ENCODE peak calls at places on chromosomes 2 and 18, in ten cellular contexts. One of them, this sample, is unnamed.

GRCh38 chr2:124241-124880 is 78.1 kb upstream of the FAM110C start:
- DNase-seq in sigmoid colon: no peak
- DNase-seq in tibial nerve: no peak
- DNase-seq in endothelial cell of umbilical vein: no peak
- DNase-seq in K562: no peak
- DNase-seq in body of pancreas: no peak
- DNase-seq in transverse colon: no peak
- DNase-seq in A549: no peak
- DNase-seq in gastrocnemius medialis: no peak
- DNase-seq in NB4: no peak
- DNase-seq in this sample: no peak

GRCh38 chr2:42812899-42813479 is 20.6 kb upstream of the HAAO start:
- DNase-seq in gastrocnemius medialis: no peak
- DNase-seq in A549: peak
- DNase-seq in sigmoid colon: no peak
- DNase-seq in endothelial cell of umbilical vein: peak
- DNase-seq in NB4: peak
- DNase-seq in tibial nerve: no peak
- DNase-seq in transverse colon: no peak
- DNase-seq in K562: peak
- DNase-seq in body of pancreas: peak
- DNase-seq in this sample: no peak

GRCh38 chr2:42784204-42784880 is 8.0 kb downstream of the HAAO start:
- DNase-seq in sigmoid colon: no peak
- DNase-seq in NB4: no peak
- DNase-seq in transverse colon: no peak
- DNase-seq in gastrocnemius medialis: no peak
- DNase-seq in K562: no peak
- DNase-seq in A549: no peak
- DNase-seq in tibial nerve: no peak
- DNase-seq in body of pancreas: no peak
- DNase-seq in endothelial cell of umbilical vein: no peak
- DNase-seq in this sample: no peak

GRCh38 chr2:107025869-107026380 is 140.0 kb upstream of the ST6GAL2 start:
- DNase-seq in tibial nerve: no peak
- DNase-seq in NB4: no peak
- DNase-seq in transverse colon: peak
- DNase-seq in K562: no peak
- DNase-seq in sigmoid colon: no peak
- DNase-seq in gastrocnemius medialis: no peak
- DNase-seq in A549: peak
- DNase-seq in body of pancreas: no peak
- DNase-seq in endothelial cell of umbilical vein: no peak
- DNase-seq in this sample: no peak

GRCh38 chr2:95077521-95077807 is 44.1 kb downstream of the MRPS5 start:
- DNase-seq in gastrocnemius medialis: no peak
- DNase-seq in tibial nerve: no peak
- DNase-seq in K562: peak
- DNase-seq in body of pancreas: no peak
- DNase-seq in sigmoid colon: no peak
- DNase-seq in endothelial cell of umbilical vein: no peak
- DNase-seq in NB4: peak
- DNase-seq in A549: no peak
- DNase-seq in transverse colon: no peak
- DNase-seq in this sample: no peak

GRCh38 chr18:55420977-55421611 is 166.9 kb downstream of the TCF4 start:
- DNase-seq in gastrocnemius medialis: no peak
- DNase-seq in transverse colon: no peak
- DNase-seq in body of pancreas: no peak
- DNase-seq in endothelial cell of umbilical vein: no peak
- DNase-seq in tibial nerve: no peak
- DNase-seq in sigmoid colon: no peak
- DNase-seq in A549: no peak
- DNase-seq in NB4: no peak
- DNase-seq in K562: no peak
- DNase-seq in this sample: no peak

GRCh38 chr2:217102941-217103340 is 243.1 kb upstream of the TNP1 start:
- DNase-seq in endothelial cell of umbilical vein: no peak
- DNase-seq in body of pancreas: no peak
- DNase-seq in transverse colon: no peak
- DNase-seq in tibial nerve: no peak
- DNase-seq in gastrocnemius medialis: no peak
- DNase-seq in K562: no peak
- DNase-seq in NB4: no peak
- DNase-seq in sigmoid colon: no peak
- DNase-seq in A549: no peak
- DNase-seq in this sample: no peak

GRCh38 chr2:20450201-20451108 is 3.6 kb downstream of the RHOB start:
- DNase-seq in transverse colon: peak
- DNase-seq in K562: no peak
- DNase-seq in gastrocnemius medialis: peak
- DNase-seq in NB4: no peak
- DNase-seq in endothelial cell of umbilical vein: peak
- DNase-seq in body of pancreas: peak
- DNase-seq in tibial nerve: peak
- DNase-seq in A549: no peak
- DNase-seq in sigmoid colon: peak
- DNase-seq in this sample: no peak

GRCh38 chr18:3140342-3140741 is 79.4 kb downstream of the MYOM1 start:
- DNase-seq in endothelial cell of umbilical vein: no peak
- DNase-seq in transverse colon: no peak
- DNase-seq in K562: no peak
- DNase-seq in A549: no peak
- DNase-seq in sigmoid colon: no peak
- DNase-seq in NB4: no peak
- DNase-seq in gastrocnemius medialis: no peak
- DNase-seq in tibial nerve: no peak
- DNase-seq in body of pancreas: no peak
- DNase-seq in this sample: no peak

GRCh38 chr2:222033541-222033940 is 265.3 kb downstream of the PAX3 start:
- DNase-seq in gastrocnemius medialis: no peak
- DNase-seq in body of pancreas: no peak
- DNase-seq in NB4: no peak
- DNase-seq in transverse colon: no peak
- DNase-seq in K562: no peak
- DNase-seq in tibial nerve: no peak
- DNase-seq in sigmoid colon: no peak
- DNase-seq in A549: no peak
- DNase-seq in endothelial cell of umbilical vein: no peak
- DNase-seq in this sample: no peak

GRCh38 chr2:169822785-169823392 is 1.8 kb downstream of the METTL5 start:
- DNase-seq in endothelial cell of umbilical vein: no peak
- DNase-seq in A549: no peak
- DNase-seq in gastrocnemius medialis: no peak
- DNase-seq in NB4: no peak
- DNase-seq in transverse colon: no peak
- DNase-seq in tibial nerve: no peak
- DNase-seq in K562: peak
- DNase-seq in sigmoid colon: no peak
- DNase-seq in body of pancreas: no peak
- DNase-seq in this sample: no peak

GRCh38 chr2:169827272-169828140 is at the start of gene UBR3:
- DNase-seq in gastrocnemius medialis: peak
- DNase-seq in transverse colon: peak
- DNase-seq in sigmoid colon: peak
- DNase-seq in body of pancreas: peak
- DNase-seq in endothelial cell of umbilical vein: peak
- DNase-seq in A549: peak
- DNase-seq in tibial nerve: peak
- DNase-seq in K562: peak
- DNase-seq in NB4: peak
- DNase-seq in this sample: peak

GRCh38 chr2:169822036-169822435 is 2.7 kb downstream of the METTL5 start:
- DNase-seq in endothelial cell of umbilical vein: no peak
- DNase-seq in gastrocnemius medialis: no peak
- DNase-seq in K562: no peak
- DNase-seq in sigmoid colon: no peak
- DNase-seq in body of pancreas: no peak
- DNase-seq in transverse colon: no peak
- DNase-seq in A549: no peak
- DNase-seq in tibial nerve: no peak
- DNase-seq in NB4: no peak
- DNase-seq in this sample: no peak

GRCh38 chr2:169823996-169824372 is 721 bp downstream of the METTL5 start:
- DNase-seq in body of pancreas: no peak
- DNase-seq in K562: no peak
- DNase-seq in transverse colon: no peak
- DNase-seq in tibial nerve: no peak
- DNase-seq in A549: no peak
- DNase-seq in endothelial cell of umbilical vein: no peak
- DNase-seq in NB4: no peak
- DNase-seq in gastrocnemius medialis: no peak
- DNase-seq in sigmoid colon: no peak
- DNase-seq in this sample: no peak

DNA sequence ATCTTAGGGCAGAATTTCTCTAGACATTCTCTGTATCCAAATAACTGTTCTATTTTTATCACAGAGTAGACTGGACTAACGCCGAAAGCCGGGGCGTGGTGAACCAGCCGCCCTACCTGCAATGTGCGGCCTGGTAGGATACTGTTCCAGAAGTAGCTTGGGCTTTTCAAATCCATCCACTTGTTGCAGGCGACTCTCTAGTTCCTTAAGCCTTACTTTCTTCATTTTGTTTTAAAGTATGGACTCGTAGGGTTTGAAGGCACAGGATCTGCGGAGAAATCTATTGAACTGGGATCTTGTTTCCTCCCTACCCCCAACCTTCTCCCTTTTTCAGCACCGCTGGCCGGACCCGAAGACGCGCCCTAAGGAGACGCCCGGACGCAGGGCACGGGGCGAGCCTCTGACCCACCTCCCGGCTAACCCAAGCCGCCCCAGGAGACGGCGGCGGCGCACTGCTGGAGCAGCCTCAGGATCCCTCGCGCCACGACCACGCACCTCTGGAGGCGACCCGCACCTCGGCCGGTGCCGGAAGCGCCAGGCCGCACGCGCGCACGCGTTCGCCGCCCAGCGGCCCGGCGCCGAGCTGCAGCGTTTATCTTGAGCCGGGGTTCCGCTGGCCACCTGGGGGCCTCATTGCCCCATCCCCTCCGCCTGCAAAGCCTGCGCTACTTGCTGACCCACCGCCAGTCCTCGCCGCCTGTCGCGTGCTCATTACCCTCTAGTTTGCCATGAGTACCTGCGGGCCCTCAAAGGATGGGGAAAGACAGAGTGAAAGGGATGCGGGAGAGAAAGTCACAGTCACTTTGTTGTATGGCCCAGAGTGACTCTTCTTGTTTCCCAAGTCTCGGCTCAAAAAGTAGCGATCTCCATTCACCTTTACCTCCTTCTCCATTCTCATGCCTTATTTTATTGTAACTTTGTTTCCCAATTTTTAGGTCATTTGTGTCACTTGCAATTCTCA is at the start of gene METTL5:
- DNase-seq in K562: peak
- DNase-seq in body of pancreas: peak
- DNase-seq in gastrocnemius medialis: peak
- DNase-seq in sigmoid colon: peak
- DNase-seq in NB4: peak
- DNase-seq in endothelial cell of umbilical vein: peak
- DNase-seq in A549: peak
- DNase-seq in transverse colon: peak
- DNase-seq in tibial nerve: peak
- DNase-seq in this sample: peak
- TF ChIP-seq POLR2A in K562: peak
- TF ChIP-seq POLR2A in body of pancreas: peak
- TF ChIP-seq POLR2A in gastrocnemius medialis: peak
- TF ChIP-seq POLR2A in sigmoid colon: peak
- TF ChIP-seq POLR2A in NB4: peak
- TF ChIP-seq POLR2A in endothelial cell of umbilical vein: peak
- TF ChIP-seq POLR2A in A549: peak
- TF ChIP-seq POLR2A in transverse colon: peak
- TF ChIP-seq POLR2A in tibial nerve: peak
- TF ChIP-seq POLR2A in this sample: no peak

DNA sequence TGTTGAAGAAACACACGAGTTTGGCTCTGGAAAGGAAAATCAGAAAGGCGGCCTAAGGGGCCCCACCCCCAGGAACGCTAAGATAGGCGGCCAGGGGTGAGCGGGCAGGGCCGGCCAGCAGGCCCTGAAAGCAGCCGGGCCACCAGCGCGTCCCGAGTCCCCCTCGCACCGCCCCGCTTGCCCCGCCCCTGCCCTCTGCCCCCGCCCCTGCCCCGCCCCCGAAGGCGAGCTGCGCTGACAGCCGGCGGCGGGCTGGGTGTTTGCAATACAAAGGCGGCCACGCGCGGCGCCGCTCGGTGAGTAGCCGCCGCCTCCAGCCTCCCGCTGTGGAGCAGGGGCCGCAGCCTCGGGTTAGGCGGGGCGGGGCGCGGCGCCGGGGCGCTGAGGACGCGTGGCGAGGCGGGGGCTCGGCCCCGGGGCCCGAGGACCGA is at the start of gene LPIN1:
- DNase-seq in tibial nerve: peak
- DNase-seq in gastrocnemius medialis: peak
- DNase-seq in sigmoid colon: peak
- DNase-seq in NB4: peak
- DNase-seq in A549: peak
- DNase-seq in endothelial cell of umbilical vein: peak
- DNase-seq in transverse colon: peak
- DNase-seq in body of pancreas: peak
- DNase-seq in K562: peak
- DNase-seq in this sample: peak
- TF ChIP-seq POLR2A in tibial nerve: peak
- TF ChIP-seq POLR2A in gastrocnemius medialis: peak
- TF ChIP-seq POLR2A in sigmoid colon: no peak
- TF ChIP-seq POLR2A in NB4: peak
- TF ChIP-seq POLR2A in A549: peak
- TF ChIP-seq POLR2A in endothelial cell of umbilical vein: peak
- TF ChIP-seq POLR2A in transverse colon: peak
- TF ChIP-seq POLR2A in body of pancreas: peak
- TF ChIP-seq POLR2A in K562: no peak
- TF ChIP-seq POLR2A in this sample: peak

DNA sequence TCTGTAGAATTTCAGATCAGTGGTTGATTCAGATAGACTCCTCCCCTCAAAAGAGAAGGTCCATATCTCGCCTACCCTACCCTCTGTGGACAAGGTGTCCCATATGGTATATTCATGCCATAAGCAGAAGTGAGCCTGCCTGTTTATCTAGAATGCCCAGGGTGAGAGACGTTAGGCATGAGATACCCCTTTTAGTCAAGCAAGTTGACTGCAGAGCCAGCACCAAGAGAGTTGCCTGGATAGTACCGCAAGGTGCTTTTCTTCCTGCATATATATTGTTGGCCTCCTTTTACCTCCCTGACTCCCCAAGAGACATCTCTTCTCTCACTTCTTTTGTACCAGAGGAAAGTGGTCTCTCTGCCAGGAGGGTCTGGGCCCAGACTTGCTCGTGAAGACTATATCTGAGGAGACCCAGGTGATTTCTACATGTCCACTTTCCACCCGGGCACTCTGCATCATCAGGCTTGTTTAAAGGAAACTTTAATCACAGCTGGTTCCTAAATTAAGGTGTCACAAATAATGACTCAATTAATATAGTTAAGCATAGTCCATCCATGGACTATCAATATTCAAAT is 4.0 kb downstream of the ITGA4 start:
- DNase-seq in tibial nerve: no peak
- DNase-seq in gastrocnemius medialis: no peak
- DNase-seq in A549: no peak
- DNase-seq in NB4: peak
- DNase-seq in sigmoid colon: no peak
- DNase-seq in body of pancreas: no peak
- DNase-seq in endothelial cell of umbilical vein: no peak
- DNase-seq in K562: no peak
- DNase-seq in transverse colon: peak
- DNase-seq in this sample: no peak
- TF ChIP-seq POLR2A in tibial nerve: no peak
- TF ChIP-seq POLR2A in gastrocnemius medialis: no peak
- TF ChIP-seq POLR2A in A549: no peak
- TF ChIP-seq POLR2A in NB4: no peak
- TF ChIP-seq POLR2A in sigmoid colon: no peak
- TF ChIP-seq POLR2A in body of pancreas: no peak
- TF ChIP-seq POLR2A in endothelial cell of umbilical vein: no peak
- TF ChIP-seq POLR2A in K562: no peak
- TF ChIP-seq POLR2A in transverse colon: no peak
- TF ChIP-seq POLR2A in this sample: no peak

GRCh38 chr2:189440947-189441708 is at the start of gene WDR75:
- DNase-seq in transverse colon: peak
- DNase-seq in endothelial cell of umbilical vein: peak
- DNase-seq in tibial nerve: peak
- DNase-seq in NB4: peak
- DNase-seq in A549: peak
- DNase-seq in body of pancreas: peak
- DNase-seq in K562: peak
- DNase-seq in sigmoid colon: peak
- DNase-seq in gastrocnemius medialis: peak
- DNase-seq in this sample: peak
- TF ChIP-seq POLR2A in transverse colon: peak
- TF ChIP-seq POLR2A in endothelial cell of umbilical vein: peak
- TF ChIP-seq POLR2A in tibial nerve: peak
- TF ChIP-seq POLR2A in NB4: peak
- TF ChIP-seq POLR2A in A549: peak
- TF ChIP-seq POLR2A in body of pancreas: peak
- TF ChIP-seq POLR2A in K562: peak
- TF ChIP-seq POLR2A in sigmoid colon: peak
- TF ChIP-seq POLR2A in gastrocnemius medialis: peak
- TF ChIP-seq POLR2A in this sample: peak